ENCODE peak calls at places on chromosome 11, in eight cellular contexts. J is choroid plexus epithelial cell, G is NCI-H1092 treated with DMSO at 0.1 percent for 48 hours, C is heart right ventricle, K is Right ventricle myocardium superior, A is GM23248, D is caudate nucleus, N is ACHN. Z is an unnamed sample.

GRCh38 chr11:28649922-28650321 is 541.7 kb downstream of the METTL15 start:
- DNase-seq in J (no peak), G (no peak), N (no peak), A (peak), C (no peak), K (no peak), D (no peak), Z (no peak)

GRCh38 chr11:109512249-109512648 is 90.3 kb downstream of the C11orf87 start:
- DNase-seq in A (peak), J (no peak), N (no peak), G (no peak), K (no peak), D (no peak), C (no peak), Z (no peak)

GRCh38 chr11:128884054-128884453 is 7.1 kb upstream of the KCNJ5 start:
- DNase-seq in N (no peak), J (no peak), D (no peak), A (no peak), G (no peak), C (no peak), K (no peak), Z (no peak)

GRCh38 chr11:95375881-95376280 is 144.9 kb upstream of the SESN3 start:
- DNase-seq in G (no peak), C (no peak), J (peak), D (no peak), N (no peak), K (no peak), A (peak), Z (no peak)

GRCh38 chr11:73969991-73970800 is 12.4 kb downstream of the UCP2 start:
- DNase-seq in D (no peak), A (no peak), N (no peak), G (peak), C (no peak), J (no peak), K (no peak), Z (no peak)

GRCh38 chr11:119029340-119030028 is 1.2 kb downstream of the SLC37A4 start:
- DNase-seq in G (no peak), N (peak), A (no peak), J (no peak), C (no peak), D (no peak), K (no peak), Z (no peak)

GRCh38 chr11:119942021-119942420 is 195.9 kb downstream of the TRIM29 start:
- DNase-seq in C (no peak), J (no peak), D (no peak), G (no peak), A (no peak), N (no peak), K (no peak), Z (no peak)

GRCh38 chr11:134236834-134237556 is 12.5 kb downstream of the VPS26B start:
- DNase-seq in G (no peak), A (peak), K (no peak), J (no peak), C (no peak), D (no peak), N (no peak), Z (no peak)

GRCh38 chr11:16805942-16806341 is 67.5 kb downstream of the C11orf58 start:
- DNase-seq in N (no peak), G (peak), A (peak), D (no peak), C (no peak), K (no peak), J (peak), Z (no peak)

GRCh38 chr11:71563401-71563800 is 2.0 kb upstream of the KRTAP5-10 start:
- DNase-seq in J (peak), K (no peak), N (peak), C (no peak), G (peak), A (peak), D (no peak), Z (no peak)

GRCh38 chr11:33015621-33016551 is at the start of gene DEPDC7:
- DNase-seq in K (peak), G (peak), A (peak), C (peak), D (peak), J (peak), N (peak), Z (peak)

GRCh38 chr11:127385071-127385470 is 384.5 kb upstream of the KIRREL3 start:
- DNase-seq in K (no peak), N (no peak), D (no peak), G (no peak), J (no peak), A (no peak), C (no peak), Z (no peak)

GRCh38 chr11:4125141-4125540 is 30.5 kb downstream of the RRM1 start:
- DNase-seq in G (no peak), N (no peak), A (no peak), J (peak), C (no peak), D (no peak), K (no peak), Z (no peak)

GRCh38 chr11:113725883-113726405 is 19.8 kb upstream of the TMPRSS5 start:
- DNase-seq in J (no peak), C (no peak), A (no peak), K (no peak), G (no peak), D (no peak), N (no peak), Z (no peak)

GRCh38 chr11:106426696-106427095 is 349.2 kb downstream of the AASDHPPT start:
- DNase-seq in D (no peak), A (no peak), C (no peak), J (no peak), G (no peak), N (no peak), K (no peak), Z (no peak)

GRCh38 chr11:115304774-115305472 is 199.3 kb downstream of the CADM1 start:
- DNase-seq in A (no peak), C (no peak), K (no peak), J (no peak), N (no peak), G (no peak), D (no peak), Z (no peak)

GRCh38 chr11:122895591-122895990 is 13.0 kb downstream of the JHY start:
- DNase-seq in N (no peak), D (no peak), C (no peak), A (no peak), J (no peak), G (peak), K (no peak), Z (peak)

GRCh38 chr11:31921066-31921465 is 109.9 kb upstream of the PAX6 start:
- DNase-seq in D (no peak), G (no peak), J (no peak), K (no peak), N (peak), C (no peak), A (no peak), Z (no peak)

GRCh38 chr11:65885231-65885630 is 3.0 kb downstream of the FIBP start:
- DNase-seq in D (no peak), A (no peak), N (no peak), J (no peak), C (no peak), K (no peak), G (no peak), Z (no peak)

GRCh38 chr11:66878554-66878953 is 21.7 kb downstream of the LRFN4 start:
- DNase-seq in G (no peak), C (no peak), K (no peak), J (no peak), N (no peak), D (no peak), A (no peak), Z (no peak)

GRCh38 chr11:1358286-1358685 is 31.4 kb upstream of the BRSK2 start:
- DNase-seq in G (no peak), J (no peak), A (no peak), C (peak), D (no peak), K (peak), N (no peak), Z (no peak)

GRCh38 chr11:61752117-61752924 is at the start of gene MYRF:
- DNase-seq in D (no peak), C (peak), A (peak), N (peak), J (no peak), G (peak), K (peak), Z (no peak)

GRCh38 chr11:3835100-3835485 is 5.7 kb downstream of the RHOG start:
- DNase-seq in A (peak), K (no peak), D (no peak), C (no peak), N (no peak), J (peak), G (no peak), Z (no peak)

GRCh38 chr11:34208266-34209135 is 103.1 kb downstream of the NAT10 start:
- DNase-seq in G (no peak), J (peak), K (no peak), N (peak), D (no peak), C (no peak), A (peak), Z (no peak)

GRCh38 chr11:91164452-91164822 is 941.6 kb upstream of the CHORDC1 start:
- DNase-seq in G (no peak), A (no peak), D (no peak), J (peak), K (no peak), C (no peak), N (no peak), Z (no peak)

GRCh38 chr11:113384551-113384950 is 3.0 kb upstream of the ANKK1 start:
- DNase-seq in K (no peak), C (no peak), N (peak), D (no peak), J (peak), G (no peak), A (peak), Z (no peak)

GRCh38 chr11:134034496-134035381 is 34.1 kb upstream of the JAM3 start:
- DNase-seq in A (peak), D (no peak), G (peak), J (no peak), N (no peak), K (no peak), C (no peak), Z (no peak)

GRCh38 chr11:726278-726915 is 20.4 kb downstream of the EPS8L2 start:
- DNase-seq in J (peak), C (no peak), G (peak), K (peak), A (peak), D (no peak), N (no peak), Z (no peak)

GRCh38 chr11:63918576-63919171 is 1.7 kb upstream of the RCOR2 start:
- DNase-seq in A (peak), J (peak), G (no peak), N (no peak), K (peak), C (no peak), D (no peak), Z (no peak)

GRCh38 chr11:105179542-105180278 is 40.1 kb upstream of the CARD18 start:
- DNase-seq in N (no peak), G (peak), K (no peak), J (peak), A (no peak), D (no peak), C (no peak), Z (no peak)

GRCh38 chr11:44515085-44515484 is 50.4 kb upstream of the CD82 start:
- DNase-seq in K (no peak), J (no peak), G (no peak), C (no peak), N (no peak), A (no peak), D (no peak), Z (no peak)

GRCh38 chr11:119195680-119196079 is 10.4 kb downstream of the NHERF4 start:
- DNase-seq in A (peak), J (peak), K (peak), N (peak), G (peak), D (no peak), C (no peak), Z (peak)

GRCh38 chr11:133162228-133162627 is 370.1 kb downstream of the OPCML start:
- DNase-seq in A (no peak), C (no peak), D (no peak), N (no peak), K (no peak), J (no peak), G (no peak), Z (no peak)

GRCh38 chr11:66542362-66542761 is 3.5 kb downstream of the ZDHHC24 start:
- DNase-seq in C (no peak), K (no peak), J (no peak), A (peak), D (no peak), N (no peak), G (no peak), Z (no peak)